ENCODE peak calls at places on chromosomes 1 and 21, in five cellular contexts. One of them, this sample, is unnamed.

GRCh38 chr1:47578026-47578861 is 140.4 kb downstream of the FOXD2 start:
- DNase-seq in hepatic stellate cell: no peak
- DNase-seq in lung microvascular endothelial cell: no peak
- DNase-seq in A549: no peak
- DNase-seq in coronary artery: peak; percentile 24
- DNase-seq in this sample: peak; percentile 99

GRCh38 chr1:17924578-17924977 is 169.4 kb downstream of the ACTL8 start:
- DNase-seq in lung microvascular endothelial cell: no peak
- DNase-seq in coronary artery: no peak
- DNase-seq in hepatic stellate cell: no peak
- DNase-seq in A549: no peak
- DNase-seq in this sample: peak; percentile 33

GRCh38 chr1:53576381-53576801 is 117.2 kb downstream of the DMRTB1 start:
- DNase-seq in lung microvascular endothelial cell: no peak
- DNase-seq in coronary artery: no peak
- DNase-seq in hepatic stellate cell: no peak
- DNase-seq in A549: no peak
- DNase-seq in this sample: no peak

GRCh38 chr21:17802568-17802967 is 16.6 kb downstream of the C21orf91 start:
- DNase-seq in hepatic stellate cell: no peak
- DNase-seq in lung microvascular endothelial cell: peak; percentile 32
- DNase-seq in coronary artery: no peak
- DNase-seq in A549: no peak
- DNase-seq in this sample: no peak

GRCh38 chr1:153465728-153466625 is 5.5 kb upstream of the S100A7 start:
- DNase-seq in hepatic stellate cell: peak; percentile 59
- DNase-seq in coronary artery: no peak
- DNase-seq in A549: peak; percentile 58
- DNase-seq in lung microvascular endothelial cell: peak; percentile 34
- DNase-seq in this sample: peak; percentile 67

GRCh38 chr1:1833916-1834325 is 55.7 kb upstream of the NADK start:
- DNase-seq in lung microvascular endothelial cell: no peak
- DNase-seq in A549: no peak
- DNase-seq in hepatic stellate cell: peak; percentile 28
- DNase-seq in coronary artery: no peak
- DNase-seq in this sample: no peak

GRCh38 chr21:42518216-42518615 is 4.6 kb downstream of the SLC37A1 start:
- DNase-seq in lung microvascular endothelial cell: peak; percentile 40
- DNase-seq in A549: peak; percentile 56
- DNase-seq in coronary artery: peak; percentile 74
- DNase-seq in hepatic stellate cell: peak; percentile 72
- DNase-seq in this sample: no peak

GRCh38 chr1:82464362-82464931 is 663.7 kb downstream of the ADGRL2 start:
- DNase-seq in coronary artery: no peak
- DNase-seq in A549: no peak
- DNase-seq in lung microvascular endothelial cell: no peak
- DNase-seq in hepatic stellate cell: no peak
- DNase-seq in this sample: no peak

GRCh38 chr1:209621741-209622655 is 30.2 kb downstream of the LAMB3 start:
- DNase-seq in lung microvascular endothelial cell: no peak
- DNase-seq in hepatic stellate cell: no peak
- DNase-seq in coronary artery: no peak
- DNase-seq in A549: no peak
- DNase-seq in this sample: no peak

GRCh38 chr1:86713477-86713876 is 9.1 kb downstream of the SH3GLB1 start:
- DNase-seq in coronary artery: no peak
- DNase-seq in A549: no peak
- DNase-seq in hepatic stellate cell: no peak
- DNase-seq in lung microvascular endothelial cell: no peak
- DNase-seq in this sample: no peak

GRCh38 chr1:76868154-76868882 is 1.0 kb downstream of the ST6GALNAC5 start:
- DNase-seq in lung microvascular endothelial cell: peak; percentile 25
- DNase-seq in A549: peak; percentile 14
- DNase-seq in hepatic stellate cell: peak; percentile 23
- DNase-seq in coronary artery: no peak
- DNase-seq in this sample: no peak

GRCh38 chr1:225451340-225451739 is 23.5 kb upstream of the LBR start:
- DNase-seq in hepatic stellate cell: no peak
- DNase-seq in coronary artery: peak; percentile 70
- DNase-seq in A549: no peak
- DNase-seq in lung microvascular endothelial cell: no peak
- DNase-seq in this sample: no peak

GRCh38 chr1:62810420-62811274 is 26.7 kb downstream of the ATG4C start:
- DNase-seq in hepatic stellate cell: no peak
- DNase-seq in A549: no peak
- DNase-seq in lung microvascular endothelial cell: no peak
- DNase-seq in coronary artery: no peak
- DNase-seq in this sample: no peak

GRCh38 chr1:115980998-115981993 is 5.0 kb downstream of the SLC22A15 start:
- DNase-seq in lung microvascular endothelial cell: peak; percentile 42
- DNase-seq in hepatic stellate cell: peak; percentile 54
- DNase-seq in coronary artery: no peak
- DNase-seq in A549: peak; percentile 25
- DNase-seq in this sample: peak; percentile 70

GRCh38 chr1:27935721-27936120 is 921 bp downstream of the SMPDL3B start:
- DNase-seq in hepatic stellate cell: no peak
- DNase-seq in lung microvascular endothelial cell: no peak
- DNase-seq in coronary artery: no peak
- DNase-seq in A549: no peak
- DNase-seq in this sample: no peak

GRCh38 chr1:244628719-244629299 is 24.1 kb upstream of the DESI2 start:
- DNase-seq in lung microvascular endothelial cell: no peak
- DNase-seq in coronary artery: no peak
- DNase-seq in hepatic stellate cell: no peak
- DNase-seq in A549: no peak
- DNase-seq in this sample: no peak

GRCh38 chr1:65113298-65113697 is 34.7 kb upstream of the AK4 start:
- DNase-seq in hepatic stellate cell: no peak
- DNase-seq in A549: no peak
- DNase-seq in coronary artery: no peak
- DNase-seq in lung microvascular endothelial cell: no peak
- DNase-seq in this sample: no peak

GRCh38 chr1:175481126-175482071 is 262.0 kb downstream of the TNR start:
- DNase-seq in lung microvascular endothelial cell: peak; percentile 25
- DNase-seq in A549: peak; percentile 12
- DNase-seq in hepatic stellate cell: no peak
- DNase-seq in coronary artery: no peak
- DNase-seq in this sample: peak; percentile 52

GRCh38 chr1:245079021-245079609 is 75.7 kb upstream of the KIF26B start:
- DNase-seq in lung microvascular endothelial cell: peak; percentile 79
- DNase-seq in A549: peak; percentile 59
- DNase-seq in coronary artery: no peak
- DNase-seq in hepatic stellate cell: no peak
- DNase-seq in this sample: peak; percentile 60

GRCh38 chr1:31744165-31744888 is 19.8 kb downstream of the ADGRB2 start:
- DNase-seq in coronary artery: no peak
- DNase-seq in lung microvascular endothelial cell: no peak
- DNase-seq in A549: no peak
- DNase-seq in hepatic stellate cell: no peak
- DNase-seq in this sample: no peak

GRCh38 chr1:92882817-92883216 is 51.0 kb downstream of the RPL5 start:
- DNase-seq in lung microvascular endothelial cell: no peak
- DNase-seq in coronary artery: no peak
- DNase-seq in A549: no peak
- DNase-seq in hepatic stellate cell: no peak
- DNase-seq in this sample: peak; percentile 45

GRCh38 chr1:59156526-59157196 is 140.2 kb upstream of the FGGY start:
- DNase-seq in A549: peak; percentile 67
- DNase-seq in hepatic stellate cell: no peak
- DNase-seq in lung microvascular endothelial cell: peak; percentile 59
- DNase-seq in coronary artery: no peak
- DNase-seq in this sample: no peak

GRCh38 chr1:17347769-17348592 is 24.0 kb upstream of the PADI6 start:
- DNase-seq in lung microvascular endothelial cell: peak; percentile 14
- DNase-seq in hepatic stellate cell: no peak
- DNase-seq in coronary artery: peak; percentile 62
- DNase-seq in A549: peak; percentile 47
- DNase-seq in this sample: no peak

This sample was measured in SK-MEL-5.